ENCODE peak calls at places on chromosomes 3 and 15, in eight cellular contexts. D is A549; U is CD8-positive, alpha-beta T cell; R is PC-9; S is uterus; L is lower lobe of right lung; M is heart left ventricle; H is ovary. O is an unnamed sample.

GRCh38 chr3:9704343-9705322 is 1.0 kb downstream of the CPNE9 start:
- DNase-seq in D (peak; percentile 81), U (no peak), R (no peak), S (peak; percentile 40), L (peak; percentile 52), M (no peak), H (no peak), O (peak; percentile 55)

GRCh38 chr15:50562735-50563640 is 16.5 kb upstream of the USP50 start:
- DNase-seq in D (no peak), U (no peak), R (no peak), S (no peak), L (no peak), M (no peak), H (no peak), O (no peak)

GRCh38 chr3:160400048-160400630 is 689 bp downstream of the SMC4 start:
- DNase-seq in D (no peak), U (peak; percentile 33), R (no peak), S (peak; percentile 31), L (peak; percentile 68), M (peak; percentile 74), H (peak; percentile 22), O (no peak)

GRCh38 chr15:89790206-89790605 is 14.1 kb downstream of the MESP2 start:
- DNase-seq in D (no peak), U (no peak), R (no peak), S (no peak), L (no peak), M (no peak), H (no peak), O (no peak)

GRCh38 chr3:40317061-40317676 is 7.7 kb downstream of the EIF1B start:
- DNase-seq in D (peak; percentile 31), U (peak; percentile 43), R (no peak), S (no peak), L (no peak), M (no peak), H (no peak), O (peak; percentile 24)

GRCh38 chr15:73935547-73935946 is 9.3 kb downstream of the LOXL1 start:
- DNase-seq in D (no peak), U (no peak), R (peak; percentile 83), S (no peak), L (peak; percentile 24), M (peak; percentile 34), H (no peak), O (peak; percentile 47)

GRCh38 chr15:34116620-34117019 is 14.7 kb downstream of the PGBD4 start:
- DNase-seq in D (no peak), U (no peak), R (no peak), S (no peak), L (no peak), M (no peak), H (no peak), O (no peak)

GRCh38 chr3:72907131-72907697 is 19.4 kb downstream of the GXYLT2 start:
- DNase-seq in D (no peak), U (no peak), R (no peak), S (peak; percentile 40), L (no peak), M (no peak), H (no peak), O (no peak)

GRCh38 chr3:38574411-38575278 is 74.8 kb downstream of the SCN5A start:
- DNase-seq in D (no peak), U (no peak), R (no peak), S (no peak), L (peak; percentile 10), M (no peak), H (no peak), O (no peak)

GRCh38 chr3:124714218-124714853 is 15.9 kb upstream of the UMPS start:
- DNase-seq in D (no peak), U (no peak), R (no peak), S (no peak), L (no peak), M (no peak), H (no peak), O (no peak)

GRCh38 chr3:44444437-44444836 is 33.0 kb downstream of the ZNF445 start:
- DNase-seq in D (no peak), U (no peak), R (no peak), S (no peak), L (no peak), M (no peak), H (no peak), O (no peak)

GRCh38 chr3:32076566-32076965 is 29.9 kb upstream of the GPD1L start:
- DNase-seq in D (no peak), U (no peak), R (peak; percentile 42), S (no peak), L (no peak), M (no peak), H (no peak), O (no peak)

GRCh38 chr3:133256787-133257483 is 142.9 kb upstream of the BFSP2 start:
- DNase-seq in D (no peak), U (no peak), R (no peak), S (no peak), L (no peak), M (no peak), H (no peak), O (peak; percentile 20)

GRCh38 chr3:79766474-79767193 is 1.2 kb downstream of the ROBO1 start:
- DNase-seq in D (no peak), U (no peak), R (no peak), S (no peak), L (no peak), M (no peak), H (peak; percentile 13), O (no peak)

GRCh38 chr15:89177633-89178306 is 43.6 kb downstream of the RLBP1 start:
- DNase-seq in D (peak; percentile 70), U (peak; percentile 62), R (peak; percentile 46), S (peak; percentile 64), L (peak; percentile 54), M (no peak), H (peak; percentile 50), O (peak; percentile 55)

GRCh38 chr15:63372018-63372705 is 9.5 kb downstream of the CA12 start:
- DNase-seq in D (peak; percentile 95), U (no peak), R (peak; percentile 60), S (peak; percentile 68), L (no peak), M (no peak), H (no peak), O (peak; percentile 89)

GRCh38 chr15:63373866-63374548 is 7.6 kb downstream of the CA12 start:
- DNase-seq in D (no peak), U (no peak), R (no peak), S (no peak), L (no peak), M (no peak), H (no peak), O (no peak)

GRCh38 chr15:63372753-63373152 is 8.9 kb downstream of the CA12 start:
- DNase-seq in D (no peak), U (no peak), R (no peak), S (no peak), L (no peak), M (no peak), H (no peak), O (no peak)

GRCh38 chr15:63374686-63375520 is 6.7 kb downstream of the CA12 start:
- DNase-seq in D (no peak), U (no peak), R (peak; percentile 57), S (no peak), L (peak; percentile 71), M (no peak), H (no peak), O (peak; percentile 42)

GRCh38 chr15:63373330-63373729 is 8.3 kb downstream of the CA12 start:
- DNase-seq in D (no peak), U (no peak), R (no peak), S (no peak), L (no peak), M (no peak), H (no peak), O (no peak)
- H3K27ac ChIP-seq in D (peak overlapping the region; percentile 93), U (no peak overlapping the region), R (no peak overlapping the region), S (peak overlapping the region; percentile 76), L (no peak overlapping the region), M (no peak overlapping the region), H (no peak overlapping the region), O (peak overlapping the region; percentile 90)

GRCh38 chr3:149752051-149752787 is at the start of gene COMMD2:
- DNase-seq in D (peak; percentile 82), U (peak; percentile 68), R (peak; percentile 79), S (peak; percentile 76), L (peak; percentile 83), M (peak; percentile 84), H (peak; percentile 64), O (peak; percentile 73)
- TF ChIP-seq CTCF in D (peak; percentile 44), U (peak; percentile 55), R (peak; percentile 74), S (peak; percentile 16), L (peak; percentile 20), M (peak; percentile 31), H (no peak), O (no peak)

GRCh38 chr3:47491777-47492176 is 16.0 kb upstream of the SCAP start:
- DNase-seq in D (no peak), U (no peak), R (no peak), S (no peak), L (no peak), M (no peak), H (no peak), O (no peak)
- H3K27ac ChIP-seq in D (no peak overlapping the region), U (no peak overlapping the region), R (no peak overlapping the region), S (no peak overlapping the region), L (no peak overlapping the region), M (no peak overlapping the region), H (no peak overlapping the region), O (peak overlapping the region; percentile 12)

GRCh38 chr3:187473778-187474406 is 105.7 kb downstream of the RTP4 start:
- DNase-seq in D (no peak), U (no peak), R (no peak), S (no peak), L (no peak), M (no peak), H (no peak), O (no peak)
- TF ChIP-seq CTCF in D (no peak), U (no peak), R (no peak), S (no peak), L (no peak), M (no peak), H (no peak), O (no peak)

DNA sequence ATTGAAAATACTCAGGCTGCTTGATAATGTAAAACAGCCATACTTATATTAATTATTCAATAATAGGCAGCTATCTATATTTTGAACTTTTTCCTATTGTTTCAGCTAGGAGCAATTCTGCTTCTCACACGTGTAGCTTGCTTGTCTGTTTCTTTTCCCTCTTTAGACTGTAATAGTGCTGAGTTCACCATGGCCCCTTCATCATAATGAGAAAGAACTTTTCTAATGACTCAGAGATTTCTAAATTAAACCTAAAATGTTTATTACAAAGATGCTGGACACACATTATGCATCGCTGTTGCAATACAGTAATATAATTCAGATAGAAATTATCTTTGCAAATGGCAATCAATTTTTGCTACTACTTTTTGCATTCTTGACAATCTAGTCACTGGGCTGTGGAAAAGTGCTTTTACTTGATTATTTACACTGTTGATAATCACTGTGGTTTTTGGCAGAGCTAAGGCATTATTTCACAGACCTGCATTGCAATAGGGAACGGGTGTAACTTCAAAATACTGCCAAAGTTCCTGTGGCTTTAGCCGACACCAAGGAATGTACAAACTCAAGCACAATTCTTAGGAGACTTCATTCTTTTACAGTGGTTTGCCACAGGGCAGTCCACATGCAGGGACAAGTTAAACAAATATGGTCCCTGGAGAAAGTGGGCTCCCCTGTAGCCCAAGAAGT is 281.0 kb upstream of the TBL1XR1 start:
- DNase-seq in D (peak; percentile 28), U (no peak), R (peak; percentile 100), S (peak; percentile 32), L (no peak), M (no peak), H (peak; percentile 13), O (peak; percentile 85)
- H3K27ac ChIP-seq in D (peak overlapping the region; percentile 82), U (no peak overlapping the region), R (peak overlapping the region; percentile 85), S (peak overlapping the region; percentile 44), L (peak overlapping the region; percentile 75), M (peak overlapping the region; percentile 64), H (no peak overlapping the region), O (peak overlapping the region; percentile 97)

GRCh38 chr15:70604671-70605070 is 158.7 kb downstream of the UACA start:
- DNase-seq in D (no peak), U (no peak), R (no peak), S (no peak), L (no peak), M (no peak), H (peak; percentile 37), O (no peak)
- TF ChIP-seq CTCF in D (no peak), U (no peak), R (no peak), S (no peak), L (no peak), M (no peak), H (no peak), O (no peak)

O was measured in RWPE1.